ENCODE peak calls at places on chromosome 1, in six cellular contexts. One of them, this sample, is unnamed.

GRCh38 chr1:182588460-182589396 is at the start of gene RNASEL:
- DNase-seq in DMS 273 treated with DMSO at 0.1 percent for 48 hours: no peak
- DNase-seq in kidney tubule cell: peak; percentile 89
- DNase-seq in psoas muscle: peak; percentile 75
- DNase-seq in fibroblast of lung: peak; percentile 71
- DNase-seq in Calu3: peak; percentile 81
- DNase-seq in this sample: peak; percentile 57

GRCh38 chr1:214123061-214123784 is 135.4 kb downstream of the PROX1 start:
- DNase-seq in DMS 273 treated with DMSO at 0.1 percent for 48 hours: peak; percentile 65
- DNase-seq in kidney tubule cell: peak; percentile 79
- DNase-seq in psoas muscle: no peak
- DNase-seq in fibroblast of lung: peak; percentile 76
- DNase-seq in Calu3: peak; percentile 65
- DNase-seq in this sample: peak; percentile 86

GRCh38 chr1:44775930-44776748 is 799 bp downstream of the RPS8 start:
- DNase-seq in DMS 273 treated with DMSO at 0.1 percent for 48 hours: no peak
- DNase-seq in kidney tubule cell: peak; percentile 41
- DNase-seq in psoas muscle: no peak
- DNase-seq in fibroblast of lung: peak; percentile 17
- DNase-seq in Calu3: no peak
- DNase-seq in this sample: peak; percentile 17

GRCh38 chr1:14318830-14319229 is 279.7 kb upstream of the KAZN start:
- DNase-seq in DMS 273 treated with DMSO at 0.1 percent for 48 hours: no peak
- DNase-seq in kidney tubule cell: no peak
- DNase-seq in psoas muscle: no peak
- DNase-seq in fibroblast of lung: no peak
- DNase-seq in Calu3: no peak
- DNase-seq in this sample: no peak

GRCh38 chr1:28887418-28887834 is 26.9 kb upstream of the EPB41 start:
- DNase-seq in DMS 273 treated with DMSO at 0.1 percent for 48 hours: no peak
- DNase-seq in kidney tubule cell: peak; percentile 30
- DNase-seq in psoas muscle: no peak
- DNase-seq in fibroblast of lung: no peak
- DNase-seq in Calu3: peak; percentile 13
- DNase-seq in this sample: peak; percentile 13

GRCh38 chr1:40877681-40878080 is 15.5 kb upstream of the CITED4 start:
- DNase-seq in DMS 273 treated with DMSO at 0.1 percent for 48 hours: peak; percentile 100
- DNase-seq in kidney tubule cell: peak; percentile 99
- DNase-seq in psoas muscle: peak; percentile 60
- DNase-seq in fibroblast of lung: peak; percentile 82
- DNase-seq in Calu3: peak; percentile 88
- DNase-seq in this sample: peak; percentile 71

GRCh38 chr1:89005286-89006151 is 13.1 kb upstream of the KYAT3 start:
- DNase-seq in DMS 273 treated with DMSO at 0.1 percent for 48 hours: no peak
- DNase-seq in kidney tubule cell: no peak
- DNase-seq in psoas muscle: no peak
- DNase-seq in fibroblast of lung: no peak
- DNase-seq in Calu3: no peak
- DNase-seq in this sample: no peak

GRCh38 chr1:165444897-165445370 is at the start of gene RXRG:
- DNase-seq in DMS 273 treated with DMSO at 0.1 percent for 48 hours: no peak
- DNase-seq in kidney tubule cell: peak; percentile 24
- DNase-seq in psoas muscle: peak; percentile 64
- DNase-seq in fibroblast of lung: peak; percentile 18
- DNase-seq in Calu3: peak; percentile 12
- DNase-seq in this sample: no peak

GRCh38 chr1:83764209-83764608 is 234.7 kb downstream of the TTLL7 start:
- DNase-seq in DMS 273 treated with DMSO at 0.1 percent for 48 hours: no peak
- DNase-seq in kidney tubule cell: peak; percentile 2
- DNase-seq in psoas muscle: no peak
- DNase-seq in fibroblast of lung: no peak
- DNase-seq in Calu3: no peak
- DNase-seq in this sample: no peak

GRCh38 chr1:201391651-201392511 is 7.2 kb downstream of the LAD1 start:
- DNase-seq in DMS 273 treated with DMSO at 0.1 percent for 48 hours: no peak
- DNase-seq in kidney tubule cell: no peak
- DNase-seq in psoas muscle: no peak
- DNase-seq in fibroblast of lung: no peak
- DNase-seq in Calu3: no peak
- DNase-seq in this sample: no peak

GRCh38 chr1:229097356-229097755 is 173.6 kb upstream of the RAB4A start:
- DNase-seq in DMS 273 treated with DMSO at 0.1 percent for 48 hours: no peak
- DNase-seq in kidney tubule cell: no peak
- DNase-seq in psoas muscle: no peak
- DNase-seq in fibroblast of lung: no peak
- DNase-seq in Calu3: no peak
- DNase-seq in this sample: no peak

GRCh38 chr1:167166703-167167100 is 54.0 kb upstream of the POU2F1 start:
- DNase-seq in DMS 273 treated with DMSO at 0.1 percent for 48 hours: peak; percentile 83
- DNase-seq in kidney tubule cell: no peak
- DNase-seq in psoas muscle: no peak
- DNase-seq in fibroblast of lung: no peak
- DNase-seq in Calu3: no peak
- DNase-seq in this sample: no peak

GRCh38 chr1:35769188-35769758 is 505 bp downstream of the CLSPN start:
- DNase-seq in DMS 273 treated with DMSO at 0.1 percent for 48 hours: peak; percentile 52
- DNase-seq in kidney tubule cell: peak; percentile 89
- DNase-seq in psoas muscle: peak; percentile 80
- DNase-seq in fibroblast of lung: peak; percentile 84
- DNase-seq in Calu3: peak; percentile 88
- DNase-seq in this sample: peak; percentile 87

This sample was measured in PC-3.